ENCODE peak calls at places on chromosome 11, in ten cellular contexts. B is HuH-7.5; X is NCI-H524 treated with DMSO at 0.1 percent for 48 hours; Y is activated naive CD8-positive, alpha-beta T cell treated with anti-CD3 and anti-CD28 coated beads for 36 hours; A is Kasumi-1; Q is endothelial cell; G is posterior vena cava; Z is A549; M is astrocyte of the hippocampus; K is GOT3. O is an unnamed sample.
A peak's percentile ranks its signal among the peaks of the same experiment; 100 is the strongest.

GRCh38 chr11:115420524-115420923 is 83.7 kb downstream of the CADM1 start:
- DNase-seq in M (no peak), X (no peak), G (no peak), Q (no peak), Z (no peak), B (no peak), K (no peak), Y (no peak), A (no peak), O (no peak)

GRCh38 chr11:12433571-12434061 is 56.2 kb downstream of the PARVA start:
- DNase-seq in G (no peak), B (no peak), Y (no peak), X (peak; percentile 46), A (no peak), Z (no peak), K (no peak), Q (no peak), M (peak; percentile 76), O (no peak)

GRCh38 chr11:133049244-133050019 is 482.9 kb downstream of the OPCML start:
- DNase-seq in X (no peak), Q (no peak), B (no peak), Z (no peak), K (no peak), G (no peak), A (no peak), M (no peak), Y (no peak), O (no peak)

GRCh38 chr11:34178422-34178821 is 73.0 kb downstream of the NAT10 start:
- DNase-seq in K (no peak), A (no peak), Z (no peak), Y (no peak), G (no peak), Q (no peak), X (no peak), B (no peak), M (no peak), O (no peak)

GRCh38 chr11:30935861-30936260 is 349.7 kb upstream of the MPPED2 start:
- DNase-seq in G (no peak), A (no peak), K (no peak), Z (no peak), M (no peak), Q (no peak), Y (no peak), B (no peak), X (no peak), O (no peak)

GRCh38 chr11:47413908-47414684 is 5.7 kb downstream of the SLC39A13 start:
- DNase-seq in G (peak; percentile 86), Q (no peak), B (no peak), K (no peak), X (no peak), Z (no peak), M (peak; percentile 35), Y (no peak), A (no peak), O (no peak)

GRCh38 chr11:57424802-57425564 is 1.9 kb downstream of the SLC43A3 start:
- DNase-seq in A (peak; percentile 99), Z (no peak), Q (no peak), Y (peak; percentile 91), G (peak; percentile 92), B (no peak), X (no peak), K (no peak), M (peak; percentile 76), O (peak; percentile 20)

GRCh38 chr11:70014291-70014690 is 63.8 kb upstream of the ANO1 start:
- DNase-seq in A (no peak), G (no peak), K (no peak), M (no peak), Q (no peak), X (no peak), Z (no peak), Y (no peak), B (no peak), O (no peak)

GRCh38 chr11:2092956-2093412 is 46.2 kb downstream of the IGF2 start:
- DNase-seq in B (no peak), K (no peak), M (peak; percentile 98), Y (peak; percentile 65), G (peak; percentile 74), Z (no peak), X (no peak), A (no peak), Q (no peak), O (no peak)

GRCh38 chr11:128181090-128181485 is 406.3 kb downstream of the ETS1 start:
- DNase-seq in M (no peak), K (no peak), G (no peak), Z (no peak), A (no peak), Y (no peak), X (no peak), Q (no peak), B (no peak), O (no peak)

GRCh38 chr11:1485504-1485885 is 1.1 kb downstream of the MOB2 start:
- DNase-seq in X (no peak), B (no peak), Y (no peak), M (no peak), K (no peak), G (peak; percentile 68), Z (no peak), Q (no peak), A (no peak), O (no peak)

GRCh38 chr11:10909141-10909883 is 51.5 kb upstream of the ZBED5 start:
- DNase-seq in Z (no peak), Q (no peak), M (peak; percentile 31), G (no peak), B (no peak), K (no peak), Y (no peak), A (no peak), X (no peak), O (no peak)

GRCh38 chr11:14420223-14420622 is 61.2 kb upstream of the RRAS2 start:
- DNase-seq in Y (no peak), Q (no peak), K (no peak), B (no peak), G (no peak), X (no peak), A (no peak), M (no peak), Z (no peak), O (no peak)

GRCh38 chr11:44290206-44290605 is 19.7 kb downstream of the ALX4 start:
- DNase-seq in M (peak; percentile 69), K (no peak), Q (no peak), Y (no peak), Z (no peak), G (no peak), A (no peak), B (no peak), X (no peak), O (no peak)

GRCh38 chr11:112499908-112500204 is 239.2 kb upstream of the PLET1 start:
- DNase-seq in A (no peak), M (no peak), G (no peak), Y (no peak), Z (no peak), Q (no peak), X (no peak), K (no peak), B (no peak), O (no peak)

O was measured in HepG2.